ENCODE peak calls at places on chromosomes 7 and 10, in five cellular contexts. M, Z, C, I and T are unnamed samples.

GRCh38 chr7:130865408-130866236 is 131.6 kb upstream of the KLF14 start:
- DNase-seq in M (no peak), Z (no peak), C (no peak), I (no peak), T (no peak)

GRCh38 chr10:32367793-32368453 is 21.0 kb upstream of the EPC1 start:
- DNase-seq in M (peak), Z (peak), C (peak), I (no peak), T (no peak)

GRCh38 chr7:108455833-108456677 is at the start of gene NRCAM:
- DNase-seq in M (peak), Z (peak), C (no peak), I (peak), T (no peak)

GRCh38 chr10:101116754-101117153 is 14.3 kb upstream of the TLX1 start:
- DNase-seq in M (no peak), Z (no peak), C (no peak), I (peak), T (no peak)

GRCh38 chr7:100693312-100694195 is 496 bp downstream of the GIGYF1 start:
- DNase-seq in M (no peak), Z (no peak), C (peak), I (peak), T (no peak)

GRCh38 chr7:133436014-133436428 is 183.1 kb downstream of the EXOC4 start:
- DNase-seq in M (no peak), Z (no peak), C (no peak), I (no peak), T (no peak)

GRCh38 chr7:6323936-6324701 is 51.7 kb upstream of the CYTH3 start:
- DNase-seq in M (no peak), Z (no peak), C (no peak), I (peak), T (no peak)

GRCh38 chr10:101558206-101558605 is 29.9 kb downstream of the POLL start:
- DNase-seq in M (no peak), Z (no peak), C (peak), I (no peak), T (peak)

GRCh38 chr7:30989008-30989823 is 25.5 kb downstream of the GHRHR start:
- DNase-seq in M (no peak), Z (no peak), C (no peak), I (no peak), T (no peak)

GRCh38 chr7:44184874-44185446 is 4.3 kb downstream of the GCK start:
- DNase-seq in M (no peak), Z (no peak), C (no peak), I (no peak), T (no peak)

GRCh38 chr10:71812016-71812912 is 38.8 kb downstream of the PSAP start:
- DNase-seq in M (peak), Z (peak), C (peak), I (peak), T (no peak)

GRCh38 chr7:904847-905246 is 28.5 kb downstream of the GET4 start:
- DNase-seq in M (no peak), Z (no peak), C (no peak), I (no peak), T (no peak)

DNA sequence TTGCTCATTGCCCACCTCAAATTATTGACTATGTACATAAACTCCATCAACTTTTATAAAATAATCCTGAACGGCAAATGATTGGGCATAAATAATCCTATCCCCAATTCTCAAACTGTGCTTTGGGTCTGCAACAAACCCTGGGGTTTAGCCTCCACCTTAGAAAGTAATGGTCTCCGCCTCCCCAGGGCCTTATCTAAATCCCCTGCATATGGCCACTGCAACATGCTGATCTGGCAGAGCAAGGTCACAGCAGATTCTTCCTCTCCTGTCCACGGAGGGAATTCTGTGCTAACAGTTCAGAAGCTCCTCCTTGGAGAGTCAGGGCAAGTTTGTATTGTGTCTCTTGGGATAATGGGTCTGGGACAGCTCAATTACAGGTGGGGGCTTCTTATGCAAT is 18.4 kb downstream of the FXYD4 start:
- DNase-seq in M (no peak), Z (no peak), C (peak), I (peak), T (no peak)
- TF ChIP-seq POLR2AphosphoS5 in M (no peak), Z (no peak), C (no peak), I (no peak), T (no peak)

DNA sequence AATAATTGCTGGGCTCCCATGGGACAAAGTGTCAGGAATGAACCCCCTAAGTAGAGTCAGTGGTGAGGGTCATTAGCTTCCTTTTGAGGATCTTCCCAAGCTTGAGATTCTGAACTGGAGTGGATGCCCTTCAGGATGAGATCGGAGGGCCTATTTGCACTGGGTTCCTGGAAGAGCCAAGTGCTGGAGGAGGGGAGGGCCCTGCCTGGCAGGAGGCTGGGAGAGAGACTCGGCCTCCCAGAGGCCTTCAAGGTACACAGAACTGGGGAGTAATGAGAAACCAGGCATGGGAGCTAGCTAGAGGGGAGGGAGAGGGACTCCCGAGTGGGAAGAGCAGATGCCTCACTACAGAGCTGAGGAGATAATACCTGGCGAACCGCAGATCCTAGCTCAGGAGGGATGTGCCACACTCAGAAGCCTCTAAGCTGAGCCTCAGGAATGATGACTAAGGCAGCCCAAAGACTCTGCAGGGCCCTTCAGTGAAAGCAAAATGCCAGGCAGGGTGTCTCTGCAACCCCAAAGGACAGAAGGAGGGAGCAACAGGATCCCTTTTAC is 9.4 kb downstream of the PDAP1 start:
- DNase-seq in M (no peak), Z (no peak), C (no peak), I (no peak), T (no peak)
- TF ChIP-seq POLR2A in M (no peak), Z (no peak), C (no peak), I (no peak), T (no peak)

GRCh38 chr7:80889525-80889924 is 29.3 kb downstream of the SEMA3C start:
- DNase-seq in M (no peak), Z (no peak), C (no peak), I (no peak), T (no peak)

GRCh38 chr7:80890391-80890790 is 28.5 kb downstream of the SEMA3C start:
- DNase-seq in M (no peak), Z (no peak), C (no peak), I (no peak), T (no peak)

GRCh38 chr7:80895056-80895455 is 23.8 kb downstream of the SEMA3C start:
- DNase-seq in M (no peak), Z (no peak), C (no peak), I (no peak), T (no peak)

GRCh38 chr7:80885774-80886173 is 33.1 kb downstream of the SEMA3C start:
- DNase-seq in M (no peak), Z (no peak), C (no peak), I (no peak), T (no peak)

DNA sequence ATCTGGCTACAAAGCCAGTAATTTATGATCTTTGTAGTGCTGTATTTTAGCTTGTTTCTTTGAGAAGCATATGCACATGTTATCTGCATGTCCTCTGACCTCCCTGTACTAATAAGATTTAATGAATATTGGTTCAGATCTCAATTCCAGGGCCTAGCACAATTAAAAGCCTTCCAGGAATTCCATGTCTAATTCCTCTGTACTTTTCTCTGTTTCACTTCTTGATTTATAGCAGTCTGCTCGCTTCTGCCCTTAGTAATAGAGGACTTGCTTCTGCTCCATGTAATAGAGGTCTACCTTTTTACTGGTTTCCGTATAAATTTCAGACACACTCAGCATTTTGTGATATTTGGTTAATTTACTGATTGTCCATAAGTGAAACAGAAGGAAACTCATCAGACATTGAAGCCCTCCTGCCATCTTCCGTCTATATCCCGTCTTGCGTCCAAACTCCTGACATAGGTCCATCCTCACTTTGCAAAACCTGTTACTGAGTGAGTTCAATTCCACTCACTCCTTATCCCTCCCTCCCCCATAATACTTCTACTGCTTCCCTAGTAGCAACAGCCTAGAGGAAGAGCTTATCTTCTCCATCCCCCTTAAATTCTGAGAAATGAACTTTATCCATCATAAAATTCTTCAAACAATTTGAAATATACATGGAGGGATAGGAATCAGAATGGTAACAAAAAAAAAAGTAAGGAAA is 27.9 kb downstream of the SEMA3C start:
- DNase-seq in M (no peak), Z (no peak), C (no peak), I (no peak), T (no peak)
- H3K4me3 ChIP-seq in M (no peak), Z (no peak), C (no peak), I (no peak), T (peak)

GRCh38 chr10:77268721-77269120 is 368.9 kb downstream of the KCNMA1 start:
- DNase-seq in M (no peak), Z (no peak), C (no peak), I (no peak), T (no peak)

GRCh38 chr10:77269163-77269562 is 368.4 kb downstream of the KCNMA1 start:
- DNase-seq in M (no peak), Z (no peak), C (no peak), I (no peak), T (no peak)

GRCh38 chr10:77266242-77266641 is 371.4 kb downstream of the KCNMA1 start:
- DNase-seq in M (no peak), Z (peak), C (no peak), I (no peak), T (no peak)

GRCh38 chr10:77264527-77264926 is 373.1 kb downstream of the KCNMA1 start:
- DNase-seq in M (no peak), Z (no peak), C (no peak), I (no peak), T (no peak)

GRCh38 chr10:77267703-77268630 is 369.6 kb downstream of the KCNMA1 start:
- DNase-seq in M (no peak), Z (no peak), C (no peak), I (no peak), T (no peak)
- TF ChIP-seq POLR2AphosphoS5 in M (no peak), Z (no peak), C (no peak), I (no peak), T (no peak)

GRCh38 chr10:133009218-133009954 is 67.0 kb upstream of the CFAP46 start:
- DNase-seq in M (peak), Z (peak), C (peak), I (peak), T (peak)
- TF ChIP-seq POLR2A in M (peak), Z (no peak), C (peak), I (no peak), T (no peak)

DNA sequence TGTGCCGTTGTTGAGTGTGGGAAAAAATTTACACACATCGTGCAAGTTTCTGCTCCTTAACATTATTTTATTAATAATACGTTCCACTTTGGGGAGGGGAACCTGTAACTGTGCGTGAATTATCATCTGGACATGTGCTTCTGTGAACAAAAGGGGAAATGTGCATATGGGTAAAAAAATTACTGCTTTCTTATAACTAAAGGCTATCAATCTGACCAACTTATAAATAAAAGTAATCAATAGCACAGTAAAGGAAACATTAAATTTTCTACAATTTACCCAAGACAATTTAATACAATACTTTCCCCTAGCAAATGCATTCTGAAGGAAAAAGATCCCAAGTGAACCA is 4.5 kb downstream of the TWIST1 start:
- DNase-seq in M (no peak), Z (no peak), C (no peak), I (no peak), T (no peak)
- H3K4me3 ChIP-seq in M (no peak), Z (no peak), C (no peak), I (no peak), T (peak)

GRCh38 chr7:37694208-37695080 is 10.9 kb downstream of the GPR141 start:
- DNase-seq in M (no peak), Z (no peak), C (no peak), I (peak), T (no peak)

GRCh38 chr7:37684927-37685326 is 1.4 kb downstream of the GPR141 start:
- DNase-seq in M (no peak), Z (no peak), C (no peak), I (no peak), T (no peak)

GRCh38 chr7:37690206-37690605 is 6.6 kb downstream of the GPR141 start:
- DNase-seq in M (no peak), Z (no peak), C (no peak), I (no peak), T (no peak)
- TF ChIP-seq POLR2AphosphoS5 in M (no peak), Z (no peak), C (no peak), I (peak), T (no peak)